ENCODE peak calls at places on chromosome 4, in five cellular contexts. Q is activated CD8-positive, alpha-beta T cell treated with anti-CD3 and anti-CD28 coated beads for 36 hours; X is retinal pigment epithelial cell; A is left lung; L is NCI-H510A. B is an unnamed sample.

GRCh38 chr4:120694973-120695372 is 227.6 kb downstream of the PRDM5 start:
- DNase-seq in Q (no peak), X (peak; percentile 90), A (no peak), L (no peak), B (no peak)

GRCh38 chr4:187209921-187210613 is 486.4 kb upstream of the FAT1 start:
- DNase-seq in Q (no peak), X (no peak), A (peak; percentile 43), L (no peak), B (no peak)

GRCh38 chr4:2793920-2794706 is 1.2 kb downstream of the SH3BP2 start:
- DNase-seq in Q (peak; percentile 46), X (no peak), A (peak; percentile 58), L (no peak), B (peak; percentile 61)

GRCh38 chr4:151430737-151431457 is 21.9 kb downstream of the FHIP1A start:
- DNase-seq in Q (no peak), X (no peak), A (no peak), L (no peak), B (peak; percentile 30)

GRCh38 chr4:151922811-151923210 is 162.0 kb upstream of the GATB start:
- DNase-seq in Q (peak; percentile 32), X (no peak), A (no peak), L (no peak), B (no peak)

GRCh38 chr4:140769209-140769608 is 13.0 kb upstream of the TBC1D9 start:
- DNase-seq in Q (no peak), X (no peak), A (no peak), L (no peak), B (no peak)

GRCh38 chr4:55547918-55548317 is 1.2 kb upstream of the CLOCK start:
- DNase-seq in Q (no peak), X (no peak), A (no peak), L (no peak), B (peak; percentile 41)

GRCh38 chr4:183449193-183449888 is 4.9 kb downstream of the CDKN2AIP start:
- DNase-seq in Q (no peak), X (peak; percentile 65), A (no peak), L (no peak), B (no peak)

GRCh38 chr4:173199553-173199952 is 30.9 kb downstream of the GALNT7 start:
- DNase-seq in Q (no peak), X (no peak), A (no peak), L (no peak), B (no peak)

GRCh38 chr4:86592553-86593249 is 1.4 kb upstream of the PTPN13 start:
- DNase-seq in Q (no peak), X (no peak), A (no peak), L (no peak), B (no peak)

GRCh38 chr4:83112239-83112638 is 2.3 kb downstream of the PLAC8 start:
- DNase-seq in Q (peak; percentile 42), X (no peak), A (no peak), L (no peak), B (peak; percentile 79)

GRCh38 chr4:111639120-111639519 is 506.1 kb upstream of the FAM241A start:
- DNase-seq in Q (no peak), X (no peak), A (no peak), L (no peak), B (no peak)

GRCh38 chr4:112896326-112896892 is 153.0 kb upstream of the ANK2 start:
- DNase-seq in Q (no peak), X (no peak), A (no peak), L (no peak), B (no peak)

GRCh38 chr4:44817905-44818304 is 91.5 kb upstream of the GNPDA2 start:
- DNase-seq in Q (no peak), X (no peak), A (no peak), L (no peak), B (no peak)

GRCh38 chr4:174316546-174316945 is 32.8 kb downstream of the CEP44 start:
- DNase-seq in Q (no peak), X (peak; percentile 28), A (no peak), L (no peak), B (no peak)

GRCh38 chr4:144399927-144400326 is 246.0 kb upstream of the HHIP start:
- DNase-seq in Q (no peak), X (peak; percentile 18), A (no peak), L (no peak), B (no peak)

GRCh38 chr4:142404191-142404611 is 441.9 kb downstream of the INPP4B start:
- DNase-seq in Q (peak; percentile 79), X (peak; percentile 40), A (peak; percentile 42), L (no peak), B (peak; percentile 80)

GRCh38 chr4:95124906-95125504 is 367.2 kb downstream of the BMPR1B start:
- DNase-seq in Q (peak; percentile 3), X (no peak), A (peak; percentile 31), L (no peak), B (no peak)

GRCh38 chr4:174119051-174119450 is 164.4 kb downstream of the FBXO8 start:
- DNase-seq in Q (no peak), X (no peak), A (no peak), L (no peak), B (no peak)

B was measured in activated CD4-positive, alpha-beta T cell treated with anti-CD3 and anti-CD28 coated beads, Interleukin-2, amount 10 ng/mL, durations not matched to agents 24 days and 14 days.